ENCODE peak calls at places on chromosomes 4 and X, in six cellular contexts. W, Z, K, T, Q and P are unnamed samples.

GRCh38 chr4:1043658-1044468 is 32.4 kb downstream of the FGFRL1 start:
- DNase-seq in Z (peak), T (no peak), K (peak), Q (peak), W (peak), P (no peak)

GRCh38 chr4:7802093-7802726 is 137.5 kb downstream of the AFAP1 start:
- DNase-seq in Q (peak), K (peak), W (no peak), T (peak), Z (peak), P (no peak)

GRCh38 chrX:40746536-40746935 is 11.2 kb upstream of the MED14 start:
- DNase-seq in K (no peak), Z (peak), Q (no peak), W (no peak), T (no peak), P (no peak)

GRCh38 chrX:19799319-19800182 is 87.8 kb downstream of the SH3KBP1 start:
- DNase-seq in Z (peak), W (no peak), T (peak), Q (peak), K (no peak), P (no peak)

GRCh38 chr4:117134386-117134785 is 49.0 kb upstream of the TRAM1L1 start:
- DNase-seq in Q (no peak), W (no peak), Z (peak), T (no peak), K (peak), P (no peak)

GRCh38 chr4:87718221-87718620 is 68.1 kb downstream of the DMP1 start:
- DNase-seq in Z (no peak), K (no peak), W (no peak), T (no peak), Q (peak), P (no peak)

GRCh38 chrX:140918398-140919043 is 83.9 kb upstream of the SPANXB1 start:
- DNase-seq in T (no peak), Q (peak), Z (peak), W (no peak), K (no peak), P (no peak)

GRCh38 chr4:139524062-139524631 is 31.9 kb downstream of the SETD7 start:
- DNase-seq in W (no peak), Q (no peak), Z (no peak), T (no peak), K (no peak), P (no peak)